ENCODE peak calls at places on chromosomes 4 and X, in four cellular contexts. One of them, this sample, is unnamed.

GRCh38 chr4:182862921-182863320 is 54.3 kb downstream of the DCTD start:
- DNase-seq in IMR-90: no peak
- DNase-seq in H1: no peak
- DNase-seq in K562: no peak
- DNase-seq in this sample: no peak

GRCh38 chr4:182968917-182969650 is 51.9 kb upstream of the DCTD start:
- DNase-seq in IMR-90: no peak
- DNase-seq in H1: no peak
- DNase-seq in K562: peak; percentile 16
- DNase-seq in this sample: no peak

GRCh38 chrX:3244203-3244743 is 102.2 kb downstream of the MXRA5 start:
- DNase-seq in IMR-90: peak; percentile 91
- DNase-seq in H1: no peak
- DNase-seq in K562: no peak
- DNase-seq in this sample: no peak

GRCh38 chr4:186500721-186501304 is 54.6 kb downstream of the MTNR1A start:
- DNase-seq in IMR-90: peak; percentile 1
- DNase-seq in H1: no peak
- DNase-seq in K562: peak; percentile 86
- DNase-seq in this sample: no peak

GRCh38 chr4:73021634-73022033 is 47.9 kb downstream of the COX18 start:
- DNase-seq in IMR-90: peak; percentile 31
- DNase-seq in H1: no peak
- DNase-seq in K562: peak; percentile 47
- DNase-seq in this sample: no peak

GRCh38 chr4:149534779-149535178 is 280.9 kb downstream of the IQCM start:
- DNase-seq in IMR-90: no peak
- DNase-seq in H1: no peak
- DNase-seq in K562: no peak
- DNase-seq in this sample: no peak

GRCh38 chr4:2462992-2463762 is 5.7 kb upstream of the RNF4 start:
- DNase-seq in IMR-90: no peak
- DNase-seq in H1: no peak
- DNase-seq in K562: no peak
- DNase-seq in this sample: no peak

GRCh38 chrX:19683817-19684216 is 168.5 kb upstream of the MAP3K15 start:
- DNase-seq in IMR-90: no peak
- DNase-seq in H1: no peak
- DNase-seq in K562: no peak
- DNase-seq in this sample: no peak

GRCh38 chrX:103517246-103517645 is 2.0 kb downstream of the RAB40A start:
- DNase-seq in IMR-90: peak; percentile 63
- DNase-seq in H1: no peak
- DNase-seq in K562: no peak
- DNase-seq in this sample: no peak

GRCh38 chr4:168955674-168956073 is 54.4 kb downstream of the CBR4 start:
- DNase-seq in IMR-90: no peak
- DNase-seq in H1: no peak
- DNase-seq in K562: no peak
- DNase-seq in this sample: no peak

GRCh38 chrX:18997916-18998315 is 14.0 kb upstream of the PHKA2 start:
- DNase-seq in IMR-90: no peak
- DNase-seq in H1: no peak
- DNase-seq in K562: no peak
- DNase-seq in this sample: no peak

GRCh38 chr4:150119492-150119891 is 41.2 kb downstream of the DCLK2 start:
- DNase-seq in IMR-90: peak; percentile 57
- DNase-seq in H1: no peak
- DNase-seq in K562: no peak
- DNase-seq in this sample: no peak

GRCh38 chrX:13898084-13898483 is 81.2 kb upstream of the GPM6B start:
- DNase-seq in IMR-90: peak; percentile 22
- DNase-seq in H1: no peak
- DNase-seq in K562: peak; percentile 10
- DNase-seq in this sample: peak; percentile 13

GRCh38 chr4:27040351-27040750 is 179.7 kb downstream of the STIM2 start:
- DNase-seq in IMR-90: no peak
- DNase-seq in H1: no peak
- DNase-seq in K562: no peak
- DNase-seq in this sample: no peak

GRCh38 chr4:44056721-44057151 is 391.9 kb downstream of the KCTD8 start:
- DNase-seq in IMR-90: no peak
- DNase-seq in H1: peak; percentile 57
- DNase-seq in K562: no peak
- DNase-seq in this sample: no peak

GRCh38 chrX:68935362-68935761 is 106.5 kb downstream of the EFNB1 start:
- DNase-seq in IMR-90: no peak
- DNase-seq in H1: no peak
- DNase-seq in K562: no peak
- DNase-seq in this sample: no peak

GRCh38 chrX:126551306-126551705 is 1.3 kb downstream of the DCAF12L1 start:
- DNase-seq in IMR-90: no peak
- DNase-seq in H1: no peak
- DNase-seq in K562: no peak
- DNase-seq in this sample: no peak

GRCh38 chrX:53239474-53239873 is 14.5 kb upstream of the KDM5C start:
- DNase-seq in IMR-90: no peak
- DNase-seq in H1: peak; percentile 49
- DNase-seq in K562: no peak
- DNase-seq in this sample: no peak

GRCh38 chrX:63959975-63960374 is 175.0 kb upstream of the ARHGEF9 start:
- DNase-seq in IMR-90: no peak
- DNase-seq in H1: no peak
- DNase-seq in K562: no peak
- DNase-seq in this sample: no peak

GRCh38 chrX:123311486-123311885 is 127.4 kb downstream of the GRIA3 start:
- DNase-seq in IMR-90: no peak
- DNase-seq in H1: no peak
- DNase-seq in K562: no peak
- DNase-seq in this sample: no peak

GRCh38 chr4:130545171-130545570 is 1449.2 kb downstream of the C4orf33 start:
- DNase-seq in IMR-90: no peak
- DNase-seq in H1: no peak
- DNase-seq in K562: no peak
- DNase-seq in this sample: no peak

GRCh38 chrX:41259516-41259915 is 74.4 kb upstream of the DDX3X start:
- DNase-seq in IMR-90: peak; percentile 28
- DNase-seq in H1: no peak
- DNase-seq in K562: no peak
- DNase-seq in this sample: no peak

GRCh38 chr4:95087657-95088455 is 330.1 kb downstream of the BMPR1B start:
- DNase-seq in IMR-90: peak; percentile 68
- DNase-seq in H1: no peak
- DNase-seq in K562: peak; percentile 7
- DNase-seq in this sample: no peak

GRCh38 chr4:132642196-132642817 is 506.8 kb upstream of the PCDH10 start:
- DNase-seq in IMR-90: peak; percentile 12
- DNase-seq in H1: peak; percentile 51
- DNase-seq in K562: peak; percentile 10
- DNase-seq in this sample: peak; percentile 3

GRCh38 chrX:93637591-93637990 is 35.8 kb downstream of the NAP1L3 start:
- DNase-seq in IMR-90: no peak
- DNase-seq in H1: no peak
- DNase-seq in K562: no peak
- DNase-seq in this sample: no peak

GRCh38 chr4:139988863-139989765 is 164.9 kb downstream of the MAML3 start:
- DNase-seq in IMR-90: peak; percentile 97
- DNase-seq in H1: no peak
- DNase-seq in K562: no peak
- DNase-seq in this sample: no peak

GRCh38 chrX:18701621-18702361 is 5.7 kb upstream of the PPEF1 start:
- DNase-seq in IMR-90: peak; percentile 9
- DNase-seq in H1: no peak
- DNase-seq in K562: no peak
- DNase-seq in this sample: no peak

GRCh38 chrX:53433651-53434639 is at the start of gene HSD17B10:
- DNase-seq in IMR-90: peak; percentile 64
- DNase-seq in H1: peak; percentile 83
- DNase-seq in K562: peak; percentile 95
- DNase-seq in this sample: peak; percentile 56

GRCh38 chrX:6184900-6185515 is 43.7 kb downstream of the NLGN4X start:
- DNase-seq in IMR-90: no peak
- DNase-seq in H1: no peak
- DNase-seq in K562: no peak
- DNase-seq in this sample: no peak

GRCh38 chr4:140186651-140187315 is 32.8 kb upstream of the MAML3 start:
- DNase-seq in IMR-90: peak; percentile 67
- DNase-seq in H1: no peak
- DNase-seq in K562: no peak
- DNase-seq in this sample: no peak

GRCh38 chr4:3030551-3031356 is 43.6 kb downstream of the HTT-AS start:
- DNase-seq in IMR-90: no peak
- DNase-seq in H1: no peak
- DNase-seq in K562: no peak
- DNase-seq in this sample: no peak

GRCh38 chr4:33696066-33696465 is 2548.2 kb downstream of the ARAP2 start:
- DNase-seq in IMR-90: no peak
- DNase-seq in H1: no peak
- DNase-seq in K562: no peak
- DNase-seq in this sample: no peak

GRCh38 chr4:94689155-94689554 is 68.6 kb upstream of the BMPR1B start:
- DNase-seq in IMR-90: no peak
- DNase-seq in H1: no peak
- DNase-seq in K562: no peak
- DNase-seq in this sample: no peak

GRCh38 chrX:129646721-129647587 is 7.8 kb downstream of the APLN start:
- DNase-seq in IMR-90: no peak
- DNase-seq in H1: no peak
- DNase-seq in K562: no peak
- DNase-seq in this sample: no peak

GRCh38 chrX:68978211-68978780 is 149.5 kb downstream of the EFNB1 start:
- DNase-seq in IMR-90: peak; percentile 56
- DNase-seq in H1: no peak
- DNase-seq in K562: no peak
- DNase-seq in this sample: no peak

GRCh38 chr4:8538703-8539567 is 41.3 kb upstream of the GPR78 start:
- DNase-seq in IMR-90: peak; percentile 75
- DNase-seq in H1: no peak
- DNase-seq in K562: no peak
- DNase-seq in this sample: no peak

DNA sequence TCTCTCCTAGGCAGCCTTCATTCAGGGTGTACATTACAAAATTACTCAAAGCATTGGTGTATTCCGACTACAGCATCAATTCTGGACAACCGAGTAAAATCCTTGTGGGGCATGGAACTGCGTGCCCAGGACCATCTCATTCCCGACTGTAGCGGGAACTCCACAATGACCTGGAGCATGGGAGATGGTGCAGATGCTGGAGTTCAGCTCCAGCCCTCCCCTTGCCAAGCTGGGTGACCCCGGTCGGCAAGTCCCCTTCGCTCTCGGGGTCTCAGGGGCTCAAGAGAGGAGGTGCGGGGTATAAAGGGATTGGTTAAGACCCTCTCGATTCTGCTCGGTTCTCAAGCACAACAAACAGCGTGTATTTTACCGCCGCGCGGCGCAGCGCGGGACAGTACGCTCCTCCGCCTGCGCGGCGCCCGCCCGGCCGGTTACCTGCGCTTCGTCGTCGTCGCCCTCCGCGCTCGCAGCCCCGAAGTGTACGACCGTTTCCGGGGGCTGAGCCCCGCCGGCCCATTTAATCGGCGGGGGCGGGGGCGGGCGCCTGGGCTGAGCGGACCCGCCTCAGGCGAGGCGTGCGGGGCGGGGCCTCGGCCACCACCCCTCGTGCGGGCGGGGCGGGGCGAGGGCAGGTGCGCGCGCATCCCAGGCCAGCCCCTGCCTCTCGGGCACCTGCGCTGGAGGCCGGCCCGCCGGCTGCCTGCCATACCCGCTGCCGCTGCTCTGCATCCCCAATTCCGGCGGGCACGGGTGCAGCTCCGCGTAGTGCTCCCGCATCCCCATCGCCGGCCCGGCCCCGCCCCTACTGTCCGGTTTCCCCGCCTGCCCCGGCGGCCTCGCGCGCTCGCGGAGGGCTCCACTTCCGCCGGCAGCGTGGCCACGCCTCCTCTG is at the start of gene G6PD:
- DNase-seq in IMR-90: peak; percentile 35
- DNase-seq in H1: peak; percentile 86
- DNase-seq in K562: peak; percentile 96
- DNase-seq in this sample: no peak
- H3K4me1 ChIP-seq in IMR-90: peaks cover 15% of the 10 kb centered on the region
- H3K4me1 ChIP-seq in H1: peaks cover 6% of the 10 kb centered on the region
- H3K4me1 ChIP-seq in K562: peaks cover 47% of the 10 kb centered on the region
- H3K4me1 ChIP-seq in this sample: peaks cover 14% of the 10 kb centered on the region

GRCh38 chrX:135973548-135974278 is at the start of gene MMGT1:
- DNase-seq in IMR-90: peak; percentile 77
- DNase-seq in H1: peak; percentile 83
- DNase-seq in K562: peak; percentile 96
- DNase-seq in this sample: peak; percentile 50

GRCh38 chrX:135974279-135974856 is 580 bp upstream of the MMGT1 start:
- DNase-seq in IMR-90: peak; percentile 52
- DNase-seq in H1: peak; percentile 48
- DNase-seq in K562: no peak
- DNase-seq in this sample: no peak

GRCh38 chrX:135977611-135978010 is 3.8 kb upstream of the MMGT1 start:
- DNase-seq in IMR-90: peak; percentile 77
- DNase-seq in H1: no peak
- DNase-seq in K562: no peak
- DNase-seq in this sample: no peak

GRCh38 chrX:135975421-135975820 is 1.6 kb upstream of the MMGT1 start:
- DNase-seq in IMR-90: no peak
- DNase-seq in H1: no peak
- DNase-seq in K562: no peak
- DNase-seq in this sample: no peak

DNA sequence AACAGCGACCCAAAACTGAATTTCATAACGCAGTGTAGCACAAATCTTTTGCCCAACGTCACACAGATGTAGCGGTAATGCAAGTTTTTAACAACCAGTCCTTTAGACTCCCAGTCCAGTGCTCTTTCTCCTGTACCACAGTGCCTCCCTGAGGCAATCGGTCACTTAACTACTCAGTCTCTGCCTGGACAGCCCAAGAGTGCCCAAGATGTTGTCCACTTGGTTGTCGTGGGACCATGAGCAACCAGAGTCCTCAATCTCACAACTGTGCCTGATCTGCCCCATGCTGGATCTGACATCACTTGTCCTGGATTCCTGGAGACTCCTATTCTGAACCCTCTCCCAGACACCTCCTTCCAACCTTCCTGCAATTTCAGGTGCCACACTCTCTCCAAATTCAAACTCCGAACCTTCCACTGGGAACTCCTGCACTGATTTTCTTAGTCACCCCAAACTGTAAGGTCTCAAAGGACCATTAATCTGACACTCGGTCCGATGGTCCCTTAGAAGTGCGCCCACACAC is 702 bp downstream of the MMGT1 start:
- DNase-seq in IMR-90: peak; percentile 13
- DNase-seq in H1: no peak
- DNase-seq in K562: peak; percentile 18
- DNase-seq in this sample: no peak
- TF ChIP-seq CHD1 in IMR-90: no peak
- TF ChIP-seq CHD1 in H1: no peak
- TF ChIP-seq CHD1 in K562: no peak
- TF ChIP-seq CHD1 in this sample: no peak

GRCh38 chr4:154344686-154345085 is 146.9 kb downstream of the DCHS2 start:
- DNase-seq in IMR-90: no peak
- DNase-seq in H1: no peak
- DNase-seq in K562: peak; percentile 33
- DNase-seq in this sample: no peak
- H3K4me1 ChIP-seq in IMR-90: no peaks in the 10 kb centered on the region
- H3K4me1 ChIP-seq in H1: no peaks in the 10 kb centered on the region
- H3K4me1 ChIP-seq in K562: no peaks in the 10 kb centered on the region
- H3K4me1 ChIP-seq in this sample: no peaks in the 10 kb centered on the region

GRCh38 chr4:122300776-122301175 is 78.0 kb upstream of the ADAD1 start:
- DNase-seq in IMR-90: no peak
- DNase-seq in H1: no peak
- DNase-seq in K562: no peak
- DNase-seq in this sample: no peak
- TF ChIP-seq CHD1 in IMR-90: no peak
- TF ChIP-seq CHD1 in H1: no peak
- TF ChIP-seq CHD1 in K562: no peak
- TF ChIP-seq CHD1 in this sample: no peak